ENCODE peak calls at places on chromosomes 13 and 19, in seven cellular contexts. W is ACHN, D is COR-L47, J is retina, G is heart left ventricle, M is SHP77 treated with DMSO at 0.1 percent for 48 hours, A is Caki2. K is an unnamed sample.
A peak's percentile ranks its signal among the peaks of the same experiment; 100 is the strongest.

GRCh38 chr13:28623782-28624706 is 34.9 kb upstream of the POMP start:
- DNase-seq in W (no peak), D (no peak), J (no peak), G (no peak), M (no peak), A (no peak), K (no peak)

GRCh38 chr13:40784540-40784939 is 4.9 kb upstream of the SLC25A15 start:
- DNase-seq in W (no peak), D (no peak), J (no peak), G (no peak), M (no peak), A (no peak), K (no peak)

GRCh38 chr13:105144936-105145335 is 1390.5 kb downstream of the EFNB2 start:
- DNase-seq in W (no peak), D (no peak), J (no peak), G (no peak), M (no peak), A (no peak), K (no peak)

GRCh38 chr19:4911786-4912672 is 2.7 kb downstream of the UHRF1 start:
- DNase-seq in W (peak; percentile 97), D (peak; percentile 56), J (peak; percentile 84), G (no peak), M (no peak), A (peak; percentile 99), K (peak; percentile 53)

GRCh38 chr19:45179063-45179847 is 671 bp downstream of the BLOC1S3 start:
- DNase-seq in W (peak; percentile 8), D (no peak), J (no peak), G (peak; percentile 76), M (no peak), A (no peak), K (no peak)

GRCh38 chr19:19423322-19423721 is 17.8 kb downstream of the GATAD2A start:
- DNase-seq in W (no peak), D (no peak), J (no peak), G (no peak), M (no peak), A (no peak), K (no peak)

GRCh38 chr19:3631053-3631861 is 4.7 kb upstream of the CACTIN start:
- DNase-seq in W (no peak), D (no peak), J (no peak), G (no peak), M (no peak), A (no peak), K (no peak)

GRCh38 chr19:17473041-17473440 is 2.7 kb downstream of the SLC27A1 start:
- DNase-seq in W (peak; percentile 21), D (no peak), J (no peak), G (no peak), M (no peak), A (peak; percentile 31), K (no peak)

GRCh38 chr19:16153582-16154336 is 10.3 kb downstream of the HSH2D start:
- DNase-seq in W (no peak), D (no peak), J (no peak), G (no peak), M (no peak), A (peak; percentile 71), K (no peak)

GRCh38 chr13:30141773-30142501 is 165.4 kb downstream of the KATNAL1 start:
- DNase-seq in W (no peak), D (no peak), J (no peak), G (no peak), M (no peak), A (no peak), K (no peak)

GRCh38 chr13:41458939-41459753 is 1.8 kb downstream of the RGCC start:
- DNase-seq in W (peak; percentile 35), D (no peak), J (peak; percentile 12), G (no peak), M (no peak), A (no peak), K (no peak)

GRCh38 chr19:46412034-46412982 is 1.1 kb downstream of the CCDC8 start:
- DNase-seq in W (no peak), D (no peak), J (peak; percentile 73), G (no peak), M (no peak), A (no peak), K (no peak)

GRCh38 chr13:113138792-113139551 is 16.4 kb downstream of the F10 start:
- DNase-seq in W (no peak), D (no peak), J (no peak), G (no peak), M (no peak), A (no peak), K (no peak)

GRCh38 chr19:31783592-31783991 is 434.4 kb upstream of the TSHZ3 start:
- DNase-seq in W (no peak), D (no peak), J (peak; percentile 67), G (no peak), M (peak; percentile 3), A (no peak), K (no peak)

GRCh38 chr19:1259873-1260748 is 9.0 kb upstream of the CIRBP start:
- DNase-seq in W (no peak), D (no peak), J (peak; percentile 51), G (no peak), M (no peak), A (peak; percentile 23), K (no peak)

GRCh38 chr19:38335949-38336637 is 463 bp downstream of the CATSPERG start:
- DNase-seq in W (peak; percentile 95), D (peak; percentile 93), J (peak; percentile 93), G (peak; percentile 98), M (peak; percentile 92), A (peak; percentile 99), K (peak; percentile 93)

GRCh38 chr19:18996796-18997394 is 36.4 kb downstream of the SUGP2 start:
- DNase-seq in W (no peak), D (no peak), J (no peak), G (no peak), M (no peak), A (no peak), K (no peak)

GRCh38 chr19:46902402-46902766 is 41.6 kb downstream of the ARHGAP35 start:
- DNase-seq in W (no peak), D (no peak), J (no peak), G (no peak), M (no peak), A (no peak), K (no peak)